ENCODE peak calls at places on chromosomes 2 and 18, in seven cellular contexts. D, S, A, F, T, Y and E are unnamed samples.

GRCh38 chr18:22282311-22283235 is 113.2 kb downstream of the GATA6 start:
- DNase-seq in T (no peak), D (no peak), A (no peak), Y (peak; percentile 99), S (peak; percentile 18), F (peak; percentile 89), E (peak; percentile 82)

GRCh38 chr2:39216495-39217191 is 27.1 kb downstream of the CDKL4 start:
- DNase-seq in S (no peak), Y (no peak), A (no peak), F (no peak), T (no peak), D (no peak), E (no peak)

GRCh38 chr2:10995366-10995970 is 83.7 kb downstream of the KCNF1 start:
- DNase-seq in S (no peak), T (no peak), F (no peak), A (no peak), Y (no peak), D (no peak), E (no peak)

GRCh38 chr18:42931501-42931900 is 184.0 kb downstream of the RIT2 start:
- DNase-seq in T (no peak), F (no peak), D (no peak), S (no peak), A (no peak), Y (peak; percentile 87), E (no peak)

GRCh38 chr2:112714836-112715631 is 5.8 kb upstream of the NT5DC4 start:
- DNase-seq in A (no peak), S (no peak), Y (no peak), T (no peak), D (no peak), F (peak; percentile 85), E (peak; percentile 76)

GRCh38 chr2:33521791-33522281 is 45.4 kb downstream of the RASGRP3 start:
- DNase-seq in S (no peak), F (no peak), T (no peak), Y (peak; percentile 86), D (no peak), A (peak; percentile 29), E (no peak)

GRCh38 chr18:43396266-43396665 is 119.0 kb upstream of the SYT4 start:
- DNase-seq in T (no peak), Y (no peak), F (peak; percentile 1), D (no peak), A (no peak), S (peak; percentile 52), E (no peak)

GRCh38 chr2:162710282-162710891 is 128.2 kb downstream of the KCNH7 start:
- DNase-seq in D (peak; percentile 70), A (no peak), S (no peak), F (peak; percentile 50), T (no peak), Y (peak; percentile 9), E (no peak)

GRCh38 chr18:36572135-36572856 is 256.5 kb downstream of the TPGS2 start:
- DNase-seq in D (peak; percentile 28), S (peak; percentile 72), F (peak; percentile 36), A (peak; percentile 24), Y (peak; percentile 44), T (no peak), E (no peak)

GRCh38 chr2:109214651-109215371 is 85.8 kb downstream of the SH3RF3 start:
- DNase-seq in A (no peak), Y (no peak), T (no peak), D (no peak), F (no peak), S (no peak), E (no peak)

GRCh38 chr18:35122586-35123224 is 81.5 kb downstream of the MAPRE2 start:
- DNase-seq in T (no peak), D (no peak), Y (no peak), S (peak; percentile 82), A (no peak), F (no peak), E (peak; percentile 4)

GRCh38 chr2:171271380-171271779 is 110.7 kb upstream of the TLK1 start:
- DNase-seq in D (no peak), S (no peak), F (peak; percentile 58), T (no peak), A (no peak), Y (no peak), E (peak; percentile 20)

GRCh38 chr2:25331686-25332365 is 9.9 kb downstream of the DNMT3A start:
- DNase-seq in T (no peak), Y (no peak), D (no peak), S (no peak), A (no peak), F (no peak), E (no peak)

GRCh38 chr18:31386683-31387082 is 10.1 kb downstream of the DSG4 start:
- DNase-seq in Y (peak; percentile 64), S (no peak), T (no peak), F (no peak), A (no peak), D (no peak), E (no peak)

GRCh38 chr2:211086049-211086448 is 529.6 kb downstream of the CPS1 start:
- DNase-seq in S (peak; percentile 23), A (no peak), D (no peak), F (no peak), Y (no peak), T (no peak), E (no peak)

GRCh38 chr2:211175956-211176355 is 619.6 kb downstream of the CPS1 start:
- DNase-seq in Y (no peak), T (no peak), F (no peak), D (no peak), A (no peak), S (no peak), E (peak; percentile 8)

GRCh38 chr18:58221060-58221725 is 177.2 kb downstream of the NEDD4L start:
- DNase-seq in Y (peak; percentile 97), A (no peak), F (peak; percentile 96), S (peak; percentile 72), D (peak; percentile 62), T (peak; percentile 81), E (peak; percentile 98)

GRCh38 chr2:175151791-175152190 is 16.2 kb downstream of the ATF2 start:
- DNase-seq in D (no peak), F (no peak), Y (no peak), T (no peak), A (no peak), S (no peak), E (no peak)

GRCh38 chr18:50594931-50595330 is 35.0 kb downstream of the MAPK4 start:
- DNase-seq in A (no peak), D (no peak), Y (no peak), S (no peak), F (peak; percentile 55), T (no peak), E (peak; percentile 18)

GRCh38 chr2:191582355-191582754 is 95.6 kb upstream of the NABP1 start:
- DNase-seq in S (no peak), D (no peak), T (no peak), A (no peak), Y (peak; percentile 75), F (peak; percentile 96), E (peak; percentile 81)

DNA sequence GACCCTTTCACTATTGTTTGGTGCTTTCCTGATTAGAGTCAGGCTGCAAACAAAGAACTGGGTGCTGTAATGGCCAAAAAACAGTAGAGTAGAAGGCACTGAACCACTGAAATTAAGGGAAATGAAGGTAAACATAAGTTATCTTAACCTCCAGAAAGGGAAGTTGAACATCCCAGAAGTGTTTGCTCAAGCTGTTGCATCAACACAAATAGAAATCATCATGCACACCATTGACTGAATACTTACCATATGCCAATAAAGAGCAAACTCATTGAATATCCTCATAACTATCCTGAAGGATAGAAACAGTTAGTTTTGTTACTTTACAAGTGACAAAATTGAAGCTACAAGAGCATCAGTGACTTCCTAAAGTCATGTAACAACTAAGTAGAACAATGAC is 477.4 kb upstream of the CHST9 start:
- DNase-seq in T (no peak), A (no peak), Y (no peak), F (no peak), S (no peak), D (no peak), E (no peak)
- H3K4me1 ChIP-seq in T (peaks cover 2% of the 10 kb centered on the region), A (no peaks in the 10 kb centered on the region), Y (no peaks in the 10 kb centered on the region), F (no peaks in the 10 kb centered on the region), S (peaks cover 37% of the 10 kb centered on the region), D (peaks cover 10% of the 10 kb centered on the region), E (no peaks in the 10 kb centered on the region)

GRCh38 chr2:233362742-233363141 is 8.4 kb downstream of the DGKD start:
- DNase-seq in T (no peak), F (no peak), Y (no peak), A (no peak), D (no peak), S (no peak), E (no peak)
- H3K4me1 ChIP-seq in T (no peaks in the 10 kb centered on the region), F (no peaks in the 10 kb centered on the region), Y (no peaks in the 10 kb centered on the region), A (peaks cover 2% of the 10 kb centered on the region), D (no peaks in the 10 kb centered on the region), S (no peaks in the 10 kb centered on the region), E (no peaks in the 10 kb centered on the region)

DNA sequence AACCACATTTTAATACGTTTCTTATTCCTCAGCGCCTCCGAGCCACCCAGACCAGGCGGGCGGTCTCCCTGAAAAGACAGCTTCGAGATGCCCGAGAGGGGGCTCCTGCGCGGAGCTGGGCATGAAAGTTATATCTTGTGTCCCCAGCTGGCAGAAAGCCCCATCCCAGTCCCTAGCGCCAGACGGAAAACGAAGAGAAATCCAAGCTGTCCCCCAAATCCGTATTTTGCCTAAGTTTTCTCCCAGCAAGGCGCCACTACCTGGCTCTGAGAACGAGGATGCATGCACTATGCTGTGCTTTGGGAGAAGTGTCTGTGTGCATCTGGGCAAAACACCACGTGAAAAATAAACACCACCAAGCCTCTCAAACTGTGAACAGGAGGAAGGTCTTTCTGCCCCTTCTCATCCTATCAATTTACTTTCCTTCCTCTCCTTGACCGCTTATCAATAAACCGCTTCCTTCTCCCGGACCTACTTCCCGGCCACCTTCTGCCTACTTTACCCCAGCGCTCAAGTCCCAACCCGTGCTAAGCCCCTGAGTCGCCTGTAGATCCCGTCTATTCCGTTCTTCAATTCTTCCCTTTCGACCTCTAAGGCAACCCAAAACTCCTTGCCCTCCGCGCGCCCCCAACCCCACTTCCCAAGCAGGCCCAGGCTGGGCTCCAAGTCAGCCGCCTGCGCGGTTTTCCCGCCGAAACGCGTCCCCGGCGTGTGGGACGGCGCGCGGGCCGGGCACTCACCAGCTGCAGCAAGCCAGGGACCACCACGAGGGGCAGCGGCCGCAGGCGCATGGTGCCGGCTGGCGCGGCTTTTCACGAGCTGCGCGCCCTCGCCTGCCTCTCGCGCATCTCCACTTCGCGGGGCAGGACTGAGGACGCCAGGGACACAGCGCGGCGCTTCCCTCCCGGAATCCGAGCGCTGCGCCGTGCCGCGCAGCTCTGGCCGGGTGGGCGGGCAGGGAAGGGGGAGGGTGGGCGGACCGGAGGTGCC is at the start of gene NXPH2:
- DNase-seq in D (no peak), T (no peak), F (no peak), Y (no peak), S (peak; percentile 63), A (no peak), E (peak; percentile 47)
- H3K4me1 ChIP-seq in D (peaks cover 5% of the 10 kb centered on the region), T (no peaks in the 10 kb centered on the region), F (no peaks in the 10 kb centered on the region), Y (peaks cover 9% of the 10 kb centered on the region), S (peaks cover 47% of the 10 kb centered on the region), A (no peaks in the 10 kb centered on the region), E (no peaks in the 10 kb centered on the region)

DNA sequence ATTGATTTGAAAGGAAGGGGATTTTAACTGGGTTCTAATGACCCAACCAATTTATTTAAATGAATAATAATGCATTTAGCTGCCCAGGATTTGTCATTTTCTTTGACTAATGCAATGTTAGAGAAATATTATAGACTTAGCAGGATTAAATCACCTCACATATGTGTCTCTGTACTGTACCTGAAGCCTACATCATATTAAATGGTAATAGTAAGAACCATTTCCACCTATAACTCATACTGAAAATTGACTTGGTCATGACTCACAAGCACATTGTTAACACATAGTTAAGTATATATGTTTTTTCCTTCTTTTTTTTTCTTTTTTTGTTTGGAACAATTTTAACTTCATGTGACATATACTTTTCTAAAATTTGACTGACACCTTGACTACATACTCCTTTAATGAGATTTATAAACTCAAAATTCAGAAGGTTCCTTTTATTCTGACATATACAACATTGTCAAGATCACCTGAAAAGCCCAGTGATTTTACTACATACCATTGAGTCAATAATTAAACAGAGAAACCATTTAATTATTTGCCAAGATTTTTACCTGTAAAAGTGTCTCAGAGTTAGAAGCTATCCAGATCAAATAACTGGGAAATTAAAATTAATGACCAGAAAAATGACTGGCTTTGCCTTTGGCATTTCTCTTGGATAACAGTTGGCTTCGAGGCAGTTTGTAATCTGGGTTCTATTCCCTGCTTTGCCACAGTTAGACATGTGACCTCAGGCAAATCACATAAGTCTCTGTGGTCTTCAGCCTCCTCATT is 58.8 kb upstream of the CDC42EP3 start:
- DNase-seq in T (no peak), S (no peak), D (no peak), Y (no peak), A (no peak), F (peak; percentile 53), E (no peak)
- H3K4me1 ChIP-seq in T (no peaks in the 10 kb centered on the region), S (no peaks in the 10 kb centered on the region), D (no peaks in the 10 kb centered on the region), Y (peaks cover 4% of the 10 kb centered on the region), A (no peaks in the 10 kb centered on the region), F (peaks cover 13% of the 10 kb centered on the region), E (peaks cover 3% of the 10 kb centered on the region)